ENCODE peak calls at places on chromosomes 1 and 21, in four cellular contexts. B is psoas muscle, J is AG04450, S is tibial artery. Z is an unnamed sample.
A peak's percentile ranks its signal among the peaks of the same experiment; 100 is the strongest.

GRCh38 chr1:232984577-232985425 is 34.4 kb downstream of the NTPCR start:
- DNase-seq in B (no peak), J (no peak), S (no peak), Z (no peak)

GRCh38 chr1:41537257-41537656 is 52.8 kb upstream of the EDN2 start:
- DNase-seq in B (no peak), J (no peak), S (peak; percentile 18), Z (peak; percentile 5)

GRCh38 chr1:241972703-241973375 is 15.3 kb downstream of the BECN2 start:
- DNase-seq in B (no peak), J (no peak), S (no peak), Z (peak; percentile 54)

GRCh38 chr21:38241029-38241740 is 15.6 kb upstream of the KCNJ15 start:
- DNase-seq in B (no peak), J (no peak), S (peak; percentile 71), Z (peak; percentile 72)

GRCh38 chr1:43452789-43453441 is 816 bp downstream of the HYI start:
- DNase-seq in B (no peak), J (no peak), S (peak; percentile 60), Z (no peak)

GRCh38 chr1:94258873-94259331 is 21.5 kb upstream of the ARHGAP29 start:
- DNase-seq in B (peak; percentile 67), J (peak; percentile 46), S (peak; percentile 73), Z (peak; percentile 90)

GRCh38 chr1:72278461-72278860 is 3.9 kb downstream of the NEGR1 start:
- DNase-seq in B (no peak), J (no peak), S (no peak), Z (no peak)

GRCh38 chr1:48462716-48463285 is 9.2 kb downstream of the SPATA6 start:
- DNase-seq in B (no peak), J (no peak), S (no peak), Z (no peak)

GRCh38 chr1:195327361-195327760 is 1280.9 kb downstream of the KCNT2 start:
- DNase-seq in B (no peak), J (no peak), S (no peak), Z (no peak)

GRCh38 chr21:39251326-39251725 is 62.1 kb downstream of the BRWD1 start:
- DNase-seq in B (no peak), J (no peak), S (no peak), Z (no peak)

GRCh38 chr1:42133809-42134526 is 19.2 kb upstream of the GUCA2B start:
- DNase-seq in B (no peak), J (no peak), S (no peak), Z (no peak)

GRCh38 chr1:212161231-212161781 is 123.9 kb upstream of the PPP2R5A start:
- DNase-seq in B (no peak), J (peak; percentile 29), S (no peak), Z (peak; percentile 84)

GRCh38 chr1:164369698-164370365 is 189.2 kb upstream of the PBX1 start:
- DNase-seq in B (no peak), J (no peak), S (no peak), Z (peak; percentile 1)

GRCh38 chr1:235649722-235650163 is at the start of gene GNG4:
- DNase-seq in B (no peak), J (no peak), S (no peak), Z (no peak)

GRCh38 chr1:113976609-113977278 is 2.5 kb upstream of the OLFML3 start:
- DNase-seq in B (no peak), J (no peak), S (peak; percentile 36), Z (peak; percentile 52)

GRCh38 chr1:117162806-117163205 is 41.3 kb upstream of the TRIM45 start:
- DNase-seq in B (no peak), J (no peak), S (no peak), Z (no peak)

GRCh38 chr1:179142889-179143299 is 61.0 kb downstream of the TOR3A start:
- DNase-seq in B (no peak), J (peak; percentile 94), S (no peak), Z (peak; percentile 95)
- H3K4me3 ChIP-seq in B (peak overlapping the region; percentile 39), J (peak overlapping the region; percentile 69), S (peak overlapping the region; percentile 47), Z (peak overlapping the region; percentile 73)

DNA sequence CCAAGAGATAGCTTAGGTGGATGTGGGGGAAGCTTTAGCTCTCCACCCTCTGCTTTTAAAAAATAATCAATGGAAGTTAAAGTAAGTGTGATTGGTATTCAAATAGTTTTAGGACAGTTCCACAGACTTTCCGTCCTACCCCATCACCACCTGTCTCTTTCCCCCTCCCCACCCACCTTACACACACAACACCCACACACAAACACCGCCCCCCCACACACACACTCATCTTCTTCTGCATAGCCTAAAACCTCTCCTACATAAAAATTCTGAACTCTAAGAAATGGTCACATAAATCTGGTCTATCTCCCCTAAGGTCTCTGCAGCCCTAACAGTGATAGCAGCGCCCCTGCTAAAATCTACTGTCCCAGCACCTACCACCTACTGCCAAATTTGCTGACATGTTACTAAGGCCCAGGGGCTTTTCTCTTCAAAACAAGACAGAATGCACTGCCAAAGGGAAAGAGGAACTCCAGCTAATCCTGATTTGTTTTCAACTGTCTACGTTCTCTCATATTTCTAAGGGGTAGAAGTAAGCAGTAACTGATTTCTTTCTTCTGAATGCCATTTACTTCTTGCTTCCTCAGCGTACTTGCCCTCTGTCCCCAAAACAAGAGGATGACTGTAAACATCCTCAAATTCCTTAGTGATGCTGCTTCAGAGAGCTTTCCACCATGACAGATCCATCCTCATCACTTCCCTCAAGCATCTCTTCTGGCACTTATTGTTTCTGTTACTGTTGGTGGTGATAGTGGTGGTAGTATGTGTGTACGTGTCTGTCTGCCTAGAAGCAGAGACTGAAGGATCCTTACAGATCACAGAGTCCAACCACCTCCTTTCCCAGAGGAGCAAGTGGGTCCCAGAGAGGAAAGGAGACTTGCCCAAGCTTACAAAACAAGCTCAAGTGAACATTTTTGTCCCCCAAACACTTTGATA is 56.8 kb downstream of the LUZP1 start:
- DNase-seq in B (no peak), J (no peak), S (no peak), Z (no peak)
- H3K27ac ChIP-seq in B (no peak overlapping the region), J (no peak overlapping the region), S (no peak overlapping the region), Z (no peak overlapping the region)

DNA sequence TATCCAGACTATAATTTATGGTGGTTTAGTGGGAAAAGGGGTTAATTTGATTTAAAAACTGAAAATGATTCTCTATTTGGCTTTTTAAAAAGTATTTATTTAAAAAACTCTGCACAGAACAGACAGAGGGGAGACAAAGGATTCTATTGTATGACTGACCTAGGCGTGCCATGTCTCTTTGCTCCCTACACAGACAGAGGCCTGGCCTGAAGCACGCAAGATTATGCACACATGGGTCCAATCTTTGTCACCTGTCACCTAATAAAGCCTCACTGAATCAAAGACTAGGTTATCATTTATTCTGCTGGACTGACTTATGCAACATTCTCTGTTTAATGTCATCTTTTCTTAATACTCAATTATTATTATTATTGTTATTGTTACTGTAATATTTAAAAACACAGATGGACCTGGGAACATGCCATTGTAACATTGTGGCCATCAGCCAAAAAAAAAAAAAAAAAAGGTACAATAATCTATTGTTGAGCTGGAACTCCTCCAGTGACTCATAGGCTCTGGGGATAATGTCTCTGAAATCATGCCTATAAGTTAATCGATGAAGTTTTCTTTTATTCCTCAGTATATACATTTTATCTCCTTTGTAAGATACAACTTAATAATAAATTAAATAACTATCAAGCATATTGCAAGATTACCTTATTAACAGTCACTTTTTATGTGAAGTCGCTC is 112.1 kb downstream of the RUNX1 start:
- DNase-seq in B (no peak), J (no peak), S (no peak), Z (no peak)
- H3K4me3 ChIP-seq in B (no peak overlapping the region), J (no peak overlapping the region), S (no peak overlapping the region), Z (no peak overlapping the region)

GRCh38 chr1:150365945-150366344 is 2.0 kb downstream of the RPRD2 start:
- DNase-seq in B (no peak), J (no peak), S (no peak), Z (no peak)
- H3K27ac ChIP-seq in B (peak overlapping the region; percentile 93), J (no peak overlapping the region), S (peak overlapping the region; percentile 95), Z (peak overlapping the region; percentile 95)

GRCh38 chr1:159015440-159015909 is 5.8 kb downstream of the IFI16 start:
- DNase-seq in B (peak; percentile 49), J (peak; percentile 74), S (peak; percentile 82), Z (peak; percentile 93)
- H3K4me3 ChIP-seq in B (peak overlapping the region; percentile 29), J (peak overlapping the region; percentile 2), S (no peak overlapping the region), Z (no peak overlapping the region)

DNA sequence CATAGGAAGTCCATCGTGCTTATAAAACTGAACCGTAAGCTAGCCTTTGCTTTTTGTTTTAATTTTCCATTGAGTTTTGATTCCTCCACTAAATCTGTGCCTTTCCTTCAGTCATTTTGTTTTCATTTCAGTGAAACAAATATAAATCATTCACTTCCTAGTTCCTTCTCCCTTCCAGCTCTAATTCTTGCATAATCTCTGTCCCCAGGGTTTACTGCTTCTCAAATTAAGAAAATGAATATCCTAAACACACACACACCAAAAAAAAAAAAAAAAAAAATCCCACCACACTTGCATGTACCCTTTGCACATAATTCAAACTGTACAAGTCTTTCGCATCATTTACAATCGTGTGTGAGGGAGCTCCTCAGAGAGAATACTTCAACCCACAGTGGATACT is 6.8 kb downstream of the KCNH1 start:
- DNase-seq in B (no peak), J (no peak), S (no peak), Z (no peak)
- H3K27ac ChIP-seq in B (no peak overlapping the region), J (no peak overlapping the region), S (no peak overlapping the region), Z (no peak overlapping the region)

GRCh38 chr1:15761729-15762128 is 3.1 kb downstream of the FBLIM1 start:
- DNase-seq in B (no peak), J (no peak), S (no peak), Z (no peak)

GRCh38 chr1:15765495-15766194 is 7.0 kb downstream of the FBLIM1 start:
- DNase-seq in B (no peak), J (peak; percentile 65), S (no peak), Z (peak; percentile 55)

GRCh38 chr1:15764890-15765289 is 6.3 kb downstream of the FBLIM1 start:
- DNase-seq in B (no peak), J (no peak), S (no peak), Z (no peak)

GRCh38 chr1:15762546-15762945 is 4.0 kb downstream of the FBLIM1 start:
- DNase-seq in B (no peak), J (no peak), S (no peak), Z (no peak)

GRCh38 chr1:15764269-15764764 is 5.7 kb downstream of the FBLIM1 start:
- DNase-seq in B (no peak), J (no peak), S (no peak), Z (no peak)
- H3K4me3 ChIP-seq in B (no peak overlapping the region), J (no peak overlapping the region), S (peak overlapping the region; percentile 37), Z (no peak overlapping the region)

Z was measured in brain microvascular endothelial cell.